ENCODE peak calls at places on chromosomes 3 and 15, in six cellular contexts. B, F, G, O, X and Q are unnamed samples.

GRCh38 chr15:86773766-86774165 is 694.1 kb downstream of the AGBL1 start:
- DNase-seq in B (no peak), X (no peak), F (no peak), G (no peak), O (no peak), Q (no peak)

GRCh38 chr3:183247190-183247589 is 5.9 kb upstream of the B3GNT5 start:
- DNase-seq in X (no peak), O (no peak), B (no peak), G (no peak), F (no peak), Q (no peak)

GRCh38 chr3:184737641-184738518 is 26.0 kb upstream of the MAGEF1 start:
- DNase-seq in G (no peak), O (no peak), B (no peak), X (no peak), F (no peak), Q (no peak)

GRCh38 chr3:136755192-136755591 is 3.0 kb upstream of the STAG1 start:
- DNase-seq in X (no peak), G (no peak), O (no peak), F (no peak), B (no peak), Q (no peak)

GRCh38 chr3:153373571-153373970 is 211.5 kb downstream of the RAP2B start:
- DNase-seq in F (no peak), B (no peak), X (peak; percentile 8), O (no peak), G (no peak), Q (no peak)

GRCh38 chr3:6351752-6352151 is 509.2 kb upstream of the GRM7 start:
- DNase-seq in X (no peak), B (no peak), O (no peak), G (no peak), F (no peak), Q (no peak)

GRCh38 chr3:42019953-42020260 is 58.0 kb upstream of the ULK4 start:
- DNase-seq in G (no peak), F (no peak), X (no peak), B (no peak), O (no peak), Q (no peak)

GRCh38 chr3:131231710-131232348 is 149.7 kb upstream of the NUDT16 start:
- DNase-seq in B (peak; percentile 2), X (no peak), F (no peak), G (no peak), O (no peak), Q (no peak)

GRCh38 chr3:94413721-94414106 is 350.9 kb downstream of the NSUN3 start:
- DNase-seq in F (no peak), G (no peak), B (no peak), X (no peak), O (no peak), Q (no peak)

GRCh38 chr3:66365023-66365581 is 135.7 kb downstream of the LRIG1 start:
- DNase-seq in F (no peak), X (no peak), B (no peak), O (no peak), G (no peak), Q (no peak)

GRCh38 chr3:177816667-177817208 is 619.5 kb upstream of the TBL1XR1 start:
- DNase-seq in F (no peak), O (no peak), X (no peak), G (no peak), B (peak; percentile 69), Q (no peak)

GRCh38 chr3:22392859-22393258 is 641.8 kb upstream of the ZNF385D start:
- DNase-seq in F (no peak), B (no peak), G (no peak), O (no peak), X (no peak), Q (no peak)

GRCh38 chr3:188911033-188911850 is 260.5 kb upstream of the TPRG1 start:
- DNase-seq in G (no peak), F (no peak), X (no peak), O (no peak), B (no peak), Q (no peak)

GRCh38 chr3:98890960-98891910 is 10.3 kb downstream of the DCBLD2 start:
- DNase-seq in O (no peak), G (no peak), X (no peak), F (no peak), B (no peak), Q (no peak)

GRCh38 chr15:37122703-37123102 is 22.4 kb upstream of the MEIS2 start:
- DNase-seq in F (no peak), X (no peak), O (no peak), G (no peak), B (no peak), Q (no peak)

GRCh38 chr15:37121492-37121891 is 21.1 kb upstream of the MEIS2 start:
- DNase-seq in B (no peak), X (no peak), F (no peak), O (no peak), G (no peak), Q (no peak)

GRCh38 chr15:37125143-37125542 is 24.8 kb upstream of the MEIS2 start:
- DNase-seq in B (no peak), G (no peak), O (no peak), X (no peak), F (no peak), Q (no peak)

DNA sequence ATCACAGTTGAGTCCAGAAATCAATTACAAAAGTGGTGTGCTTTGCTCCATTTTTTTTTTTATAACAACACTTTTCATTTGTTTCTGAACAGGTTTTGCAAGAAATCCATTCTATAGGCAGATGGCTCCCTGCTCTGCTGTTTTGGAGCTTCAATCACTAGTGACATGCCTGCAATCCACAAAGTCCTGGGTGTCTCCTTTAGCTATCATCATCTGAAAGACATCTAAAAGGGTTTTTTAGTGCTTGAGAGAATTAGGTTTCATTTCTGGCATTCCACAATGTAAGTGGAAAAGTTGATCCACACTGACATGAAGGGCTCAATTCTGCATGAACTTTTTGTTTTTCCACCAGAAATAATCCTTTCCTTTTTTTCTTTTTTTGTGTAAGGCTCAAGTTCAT is 24.0 kb upstream of the MEIS2 start:
- DNase-seq in G (no peak), B (no peak), F (no peak), X (no peak), O (no peak), Q (no peak)
- TF ChIP-seq TAF1 in G (no peak), B (no peak), F (no peak), X (no peak), O (no peak), Q (no peak)

GRCh38 chr3:24220859-24221657 is 273.6 kb downstream of the THRB start:
- DNase-seq in O (no peak), X (no peak), G (peak; percentile 19), F (no peak), B (no peak), Q (no peak)
- TF ChIP-seq POLR2AphosphoS5 in O (no peak), X (no peak), G (no peak), F (no peak), B (no peak), Q (no peak)

GRCh38 chr3:186826978-186827857 is 15.3 kb upstream of the ADIPOQ start:
- DNase-seq in G (no peak), B (peak; percentile 60), O (peak; percentile 99), X (no peak), F (peak; percentile 99), Q (peak; percentile 99)
- TF ChIP-seq POLR2A in G (peak; percentile 27), B (peak; percentile 73), O (peak; percentile 79), X (peak; percentile 63), F (no peak), Q (no peak)

GRCh38 chr15:68318008-68318835 is 40.7 kb downstream of the FEM1B start:
- DNase-seq in O (no peak), G (no peak), F (no peak), X (no peak), B (no peak), Q (no peak)

GRCh38 chr15:68321229-68321628 is 43.7 kb downstream of the FEM1B start:
- DNase-seq in F (no peak), B (no peak), X (no peak), G (no peak), O (no peak), Q (no peak)

GRCh38 chr15:68317281-68318007 is 39.9 kb downstream of the FEM1B start:
- DNase-seq in B (no peak), X (no peak), G (no peak), O (no peak), F (no peak), Q (no peak)

GRCh38 chr15:68318931-68319909 is 41.7 kb downstream of the FEM1B start:
- DNase-seq in G (no peak), B (no peak), F (no peak), O (no peak), X (no peak), Q (no peak)

DNA sequence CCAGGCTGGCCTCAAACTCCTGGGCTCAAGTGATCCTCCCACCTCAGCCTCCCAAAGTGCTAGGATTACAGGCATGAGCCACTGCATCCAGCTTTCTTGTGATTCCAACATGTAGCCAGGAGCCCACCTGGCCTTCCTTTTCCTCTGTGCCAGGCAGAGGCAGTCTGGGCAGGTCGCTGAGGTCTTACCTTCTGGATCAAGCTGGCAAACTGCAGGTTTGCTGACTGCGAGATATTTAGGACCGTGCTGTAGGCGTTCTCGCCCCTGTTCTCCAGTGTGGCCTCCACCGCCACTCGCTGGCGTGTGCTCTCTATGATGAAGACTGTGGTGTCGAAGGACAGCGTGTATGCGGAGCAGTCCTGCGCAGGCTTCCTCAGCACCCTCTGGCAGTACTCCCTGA is 42.5 kb downstream of the FEM1B start:
- DNase-seq in B (no peak), F (no peak), O (no peak), G (no peak), X (no peak), Q (no peak)
- TF ChIP-seq TAF1 in B (no peak), F (no peak), O (no peak), G (no peak), X (no peak), Q (no peak)

GRCh38 chr15:52100807-52101206 is 11.8 kb downstream of the BCL2L10 start:
- DNase-seq in G (no peak), B (no peak), O (peak; percentile 22), F (no peak), X (peak; percentile 69), Q (no peak)
- TF ChIP-seq POLR2AphosphoS5 in G (no peak), B (no peak), O (no peak), F (no peak), X (no peak), Q (no peak)